ENCODE peak calls at places on chromosome 22, in nine cellular contexts. One of them, this sample, is unnamed.
A peak's percentile ranks its signal among the peaks of the same experiment; 100 is the strongest.

GRCh38 chr22:19103881-19104821 is 18.1 kb downstream of the DGCR2 start:
- DNase-seq in mucosa of descending colon: no peak
- DNase-seq in left ventricle myocardium inferior: no peak
- DNase-seq in HepG2: no peak
- DNase-seq in CD4-positive, alpha-beta T cell: no peak
- DNase-seq in right lobe of liver: no peak
- DNase-seq in CD8-positive, alpha-beta T cell: no peak
- DNase-seq in WERI-Rb-1: no peak
- DNase-seq in HCT116: no peak
- DNase-seq in this sample: no peak

GRCh38 chr22:20017622-20017958 is 967 bp upstream of the ARVCF start:
- DNase-seq in mucosa of descending colon: no peak
- DNase-seq in WERI-Rb-1: no peak
- DNase-seq in HepG2: no peak
- DNase-seq in CD8-positive, alpha-beta T cell: no peak
- DNase-seq in left ventricle myocardium inferior: no peak
- DNase-seq in HCT116: no peak
- DNase-seq in right lobe of liver: no peak
- DNase-seq in CD4-positive, alpha-beta T cell: no peak
- DNase-seq in this sample: no peak

GRCh38 chr22:47337161-47337621 is 574.7 kb downstream of the TBC1D22A start:
- DNase-seq in WERI-Rb-1: peak; percentile 86
- DNase-seq in CD4-positive, alpha-beta T cell: no peak
- DNase-seq in CD8-positive, alpha-beta T cell: no peak
- DNase-seq in left ventricle myocardium inferior: no peak
- DNase-seq in right lobe of liver: no peak
- DNase-seq in HepG2: peak; percentile 39
- DNase-seq in HCT116: peak; percentile 76
- DNase-seq in mucosa of descending colon: peak; percentile 37
- DNase-seq in this sample: no peak

GRCh38 chr22:20267441-20268288 is 453 bp downstream of the RTN4R start:
- DNase-seq in CD4-positive, alpha-beta T cell: no peak
- DNase-seq in left ventricle myocardium inferior: no peak
- DNase-seq in CD8-positive, alpha-beta T cell: no peak
- DNase-seq in mucosa of descending colon: peak; percentile 68
- DNase-seq in right lobe of liver: peak; percentile 50
- DNase-seq in WERI-Rb-1: no peak
- DNase-seq in HepG2: no peak
- DNase-seq in HCT116: no peak
- DNase-seq in this sample: no peak

GRCh38 chr22:17754233-17754925 is 19.9 kb downstream of the BID start:
- DNase-seq in HCT116: no peak
- DNase-seq in mucosa of descending colon: no peak
- DNase-seq in CD8-positive, alpha-beta T cell: peak; percentile 38
- DNase-seq in CD4-positive, alpha-beta T cell: peak; percentile 27
- DNase-seq in HepG2: no peak
- DNase-seq in left ventricle myocardium inferior: no peak
- DNase-seq in WERI-Rb-1: no peak
- DNase-seq in right lobe of liver: peak; percentile 39
- DNase-seq in this sample: no peak

GRCh38 chr22:38823076-38823475 is 20.8 kb downstream of the NPTXR start:
- DNase-seq in WERI-Rb-1: no peak
- DNase-seq in left ventricle myocardium inferior: no peak
- DNase-seq in right lobe of liver: no peak
- DNase-seq in HepG2: no peak
- DNase-seq in HCT116: no peak
- DNase-seq in CD8-positive, alpha-beta T cell: no peak
- DNase-seq in CD4-positive, alpha-beta T cell: no peak
- DNase-seq in mucosa of descending colon: no peak
- DNase-seq in this sample: no peak

GRCh38 chr22:17807571-17808410 is 33.5 kb upstream of the BID start:
- DNase-seq in mucosa of descending colon: no peak
- DNase-seq in CD4-positive, alpha-beta T cell: no peak
- DNase-seq in left ventricle myocardium inferior: peak; percentile 75
- DNase-seq in WERI-Rb-1: no peak
- DNase-seq in HCT116: no peak
- DNase-seq in CD8-positive, alpha-beta T cell: no peak
- DNase-seq in HepG2: no peak
- DNase-seq in right lobe of liver: no peak
- DNase-seq in this sample: peak; percentile 56

GRCh38 chr22:38760477-38761201 is 4.8 kb upstream of the SUN2 start:
- DNase-seq in HCT116: no peak
- DNase-seq in right lobe of liver: no peak
- DNase-seq in left ventricle myocardium inferior: no peak
- DNase-seq in HepG2: peak; percentile 21
- DNase-seq in CD8-positive, alpha-beta T cell: no peak
- DNase-seq in CD4-positive, alpha-beta T cell: no peak
- DNase-seq in mucosa of descending colon: no peak
- DNase-seq in WERI-Rb-1: peak; percentile 65
- DNase-seq in this sample: no peak

GRCh38 chr22:46829140-46829891 is 66.9 kb downstream of the TBC1D22A start:
- DNase-seq in mucosa of descending colon: no peak
- DNase-seq in CD8-positive, alpha-beta T cell: no peak
- DNase-seq in CD4-positive, alpha-beta T cell: no peak
- DNase-seq in left ventricle myocardium inferior: no peak
- DNase-seq in right lobe of liver: no peak
- DNase-seq in WERI-Rb-1: no peak
- DNase-seq in HepG2: no peak
- DNase-seq in HCT116: no peak
- DNase-seq in this sample: no peak

GRCh38 chr22:17969732-17970131 is 54.6 kb downstream of the MICAL3 start:
- DNase-seq in WERI-Rb-1: peak; percentile 60
- DNase-seq in HCT116: no peak
- DNase-seq in CD8-positive, alpha-beta T cell: no peak
- DNase-seq in mucosa of descending colon: no peak
- DNase-seq in HepG2: no peak
- DNase-seq in CD4-positive, alpha-beta T cell: no peak
- DNase-seq in right lobe of liver: no peak
- DNase-seq in left ventricle myocardium inferior: peak; percentile 51
- DNase-seq in this sample: no peak

DNA sequence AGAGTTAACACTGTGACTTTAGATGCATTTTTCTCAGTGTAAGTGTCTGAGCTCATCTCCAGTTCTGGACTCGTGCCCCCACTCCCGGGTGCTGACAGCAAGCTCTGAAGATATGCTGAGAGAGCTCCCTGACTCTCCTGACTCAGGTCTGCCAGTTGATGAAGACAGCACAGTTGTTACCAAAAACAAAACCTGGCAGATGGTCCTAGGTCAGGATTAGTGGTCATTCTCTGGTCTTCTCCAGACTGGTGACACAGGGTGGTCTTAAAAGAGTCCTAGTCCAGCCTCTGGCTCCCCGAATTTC is 8.6 kb downstream of the MIAT start:
- DNase-seq in right lobe of liver: no peak
- DNase-seq in mucosa of descending colon: no peak
- DNase-seq in CD8-positive, alpha-beta T cell: no peak
- DNase-seq in CD4-positive, alpha-beta T cell: no peak
- DNase-seq in left ventricle myocardium inferior: no peak
- DNase-seq in HepG2: no peak
- DNase-seq in HCT116: no peak
- DNase-seq in WERI-Rb-1: no peak
- DNase-seq in this sample: no peak
- TF ChIP-seq CTCF in right lobe of liver: no peak
- TF ChIP-seq CTCF in mucosa of descending colon: no peak
- TF ChIP-seq CTCF in CD8-positive, alpha-beta T cell: no peak
- TF ChIP-seq CTCF in CD4-positive, alpha-beta T cell: no peak
- TF ChIP-seq CTCF in left ventricle myocardium inferior: no peak
- TF ChIP-seq CTCF in HepG2: no peak
- TF ChIP-seq CTCF in HCT116: no peak
- TF ChIP-seq CTCF in WERI-Rb-1: no peak
- TF ChIP-seq CTCF in this sample: no peak

GRCh38 chr22:48630444-48630777 is 1197.3 kb downstream of the BRD1 start:
- DNase-seq in right lobe of liver: no peak
- DNase-seq in CD8-positive, alpha-beta T cell: no peak
- DNase-seq in HCT116: no peak
- DNase-seq in left ventricle myocardium inferior: no peak
- DNase-seq in WERI-Rb-1: no peak
- DNase-seq in HepG2: no peak
- DNase-seq in mucosa of descending colon: no peak
- DNase-seq in CD4-positive, alpha-beta T cell: no peak
- DNase-seq in this sample: no peak

GRCh38 chr22:48627203-48627602 is 1200.5 kb downstream of the BRD1 start:
- DNase-seq in mucosa of descending colon: no peak
- DNase-seq in left ventricle myocardium inferior: no peak
- DNase-seq in right lobe of liver: no peak
- DNase-seq in WERI-Rb-1: no peak
- DNase-seq in CD4-positive, alpha-beta T cell: no peak
- DNase-seq in HepG2: no peak
- DNase-seq in HCT116: no peak
- DNase-seq in CD8-positive, alpha-beta T cell: no peak
- DNase-seq in this sample: peak; percentile 71

GRCh38 chr22:48628891-48629559 is 1198.6 kb downstream of the BRD1 start:
- DNase-seq in WERI-Rb-1: no peak
- DNase-seq in left ventricle myocardium inferior: no peak
- DNase-seq in CD4-positive, alpha-beta T cell: no peak
- DNase-seq in right lobe of liver: no peak
- DNase-seq in HepG2: no peak
- DNase-seq in HCT116: no peak
- DNase-seq in CD8-positive, alpha-beta T cell: no peak
- DNase-seq in mucosa of descending colon: no peak
- DNase-seq in this sample: peak; percentile 71

GRCh38 chr22:48629631-48630443 is 1197.8 kb downstream of the BRD1 start:
- DNase-seq in left ventricle myocardium inferior: no peak
- DNase-seq in HepG2: no peak
- DNase-seq in CD8-positive, alpha-beta T cell: no peak
- DNase-seq in right lobe of liver: no peak
- DNase-seq in CD4-positive, alpha-beta T cell: no peak
- DNase-seq in WERI-Rb-1: peak; percentile 62
- DNase-seq in HCT116: no peak
- DNase-seq in mucosa of descending colon: no peak
- DNase-seq in this sample: no peak

DNA sequence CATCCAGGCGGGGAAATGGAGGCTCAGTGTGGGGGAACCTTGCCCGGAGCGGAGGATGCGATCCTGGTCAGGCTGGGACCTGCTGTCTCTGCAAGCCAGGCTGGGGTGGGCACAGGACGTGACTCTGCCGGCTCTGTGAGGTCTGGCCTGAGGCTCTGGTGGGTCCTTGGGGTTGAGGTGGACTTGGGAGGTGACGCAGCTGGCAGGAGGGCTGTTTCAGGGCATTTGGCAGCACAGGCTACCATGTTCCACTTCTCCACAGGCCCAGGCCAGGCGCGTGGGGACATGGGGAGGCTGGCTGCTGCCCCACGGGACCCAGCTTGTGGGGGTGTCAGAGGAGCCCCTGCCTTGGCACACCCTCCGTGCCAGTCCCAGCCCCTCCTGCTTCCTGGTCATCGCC is 1199.7 kb downstream of the BRD1 start:
- DNase-seq in HepG2: no peak
- DNase-seq in left ventricle myocardium inferior: no peak
- DNase-seq in HCT116: no peak
- DNase-seq in CD4-positive, alpha-beta T cell: no peak
- DNase-seq in WERI-Rb-1: no peak
- DNase-seq in right lobe of liver: no peak
- DNase-seq in CD8-positive, alpha-beta T cell: no peak
- DNase-seq in mucosa of descending colon: no peak
- DNase-seq in this sample: peak; percentile 74
- H3K9me3 ChIP-seq in HepG2: no peaks in the 10 kb centered on the region
- H3K9me3 ChIP-seq in left ventricle myocardium inferior: no peaks in the 10 kb centered on the region
- H3K9me3 ChIP-seq in HCT116: no peaks in the 10 kb centered on the region
- H3K9me3 ChIP-seq in CD4-positive, alpha-beta T cell: no peaks in the 10 kb centered on the region
- H3K9me3 ChIP-seq in WERI-Rb-1: no peaks in the 10 kb centered on the region
- H3K9me3 ChIP-seq in right lobe of liver: no peaks in the 10 kb centered on the region
- H3K9me3 ChIP-seq in CD8-positive, alpha-beta T cell: no peaks in the 10 kb centered on the region
- H3K9me3 ChIP-seq in mucosa of descending colon: no peaks in the 10 kb centered on the region
- H3K9me3 ChIP-seq in this sample: no peaks in the 10 kb centered on the region

GRCh38 chr22:31399211-31400022 is at the start of gene DRG1:
- DNase-seq in HCT116: peak; percentile 89
- DNase-seq in CD8-positive, alpha-beta T cell: peak; percentile 97
- DNase-seq in CD4-positive, alpha-beta T cell: peak; percentile 97
- DNase-seq in WERI-Rb-1: peak; percentile 98
- DNase-seq in mucosa of descending colon: peak; percentile 99
- DNase-seq in right lobe of liver: peak; percentile 98
- DNase-seq in HepG2: peak; percentile 90
- DNase-seq in left ventricle myocardium inferior: peak; percentile 98
- DNase-seq in this sample: peak; percentile 97
- TF ChIP-seq CTCF in HCT116: no peak
- TF ChIP-seq CTCF in CD8-positive, alpha-beta T cell: no peak
- TF ChIP-seq CTCF in CD4-positive, alpha-beta T cell: no peak
- TF ChIP-seq CTCF in WERI-Rb-1: no peak
- TF ChIP-seq CTCF in mucosa of descending colon: no peak
- TF ChIP-seq CTCF in right lobe of liver: no peak
- TF ChIP-seq CTCF in HepG2: peak; percentile 32
- TF ChIP-seq CTCF in left ventricle myocardium inferior: peak; percentile 35
- TF ChIP-seq CTCF in this sample: peak; percentile 17

GRCh38 chr22:31715157-31715778 is 34.7 kb downstream of the PRR14L start:
- DNase-seq in WERI-Rb-1: no peak
- DNase-seq in HepG2: no peak
- DNase-seq in left ventricle myocardium inferior: no peak
- DNase-seq in mucosa of descending colon: no peak
- DNase-seq in right lobe of liver: no peak
- DNase-seq in CD4-positive, alpha-beta T cell: no peak
- DNase-seq in CD8-positive, alpha-beta T cell: no peak
- DNase-seq in HCT116: no peak
- DNase-seq in this sample: no peak
- H3K9me3 ChIP-seq in WERI-Rb-1: no peaks in the 10 kb centered on the region
- H3K9me3 ChIP-seq in HepG2: no peaks in the 10 kb centered on the region
- H3K9me3 ChIP-seq in left ventricle myocardium inferior: no peaks in the 10 kb centered on the region
- H3K9me3 ChIP-seq in mucosa of descending colon: no peaks in the 10 kb centered on the region
- H3K9me3 ChIP-seq in right lobe of liver: no peaks in the 10 kb centered on the region
- H3K9me3 ChIP-seq in CD4-positive, alpha-beta T cell: no peaks in the 10 kb centered on the region
- H3K9me3 ChIP-seq in CD8-positive, alpha-beta T cell: no peaks in the 10 kb centered on the region
- H3K9me3 ChIP-seq in HCT116: no peaks in the 10 kb centered on the region
- H3K9me3 ChIP-seq in this sample: no peaks in the 10 kb centered on the region

GRCh38 chr22:43743131-43743530 is 69.0 kb downstream of the EFCAB6 start:
- DNase-seq in mucosa of descending colon: no peak
- DNase-seq in CD8-positive, alpha-beta T cell: no peak
- DNase-seq in CD4-positive, alpha-beta T cell: no peak
- DNase-seq in right lobe of liver: no peak
- DNase-seq in HCT116: no peak
- DNase-seq in WERI-Rb-1: peak; percentile 82
- DNase-seq in left ventricle myocardium inferior: no peak
- DNase-seq in HepG2: no peak
- DNase-seq in this sample: no peak
- TF ChIP-seq CTCF in mucosa of descending colon: no peak
- TF ChIP-seq CTCF in CD8-positive, alpha-beta T cell: no peak
- TF ChIP-seq CTCF in CD4-positive, alpha-beta T cell: no peak
- TF ChIP-seq CTCF in right lobe of liver: no peak
- TF ChIP-seq CTCF in HCT116: peak; percentile 50
- TF ChIP-seq CTCF in WERI-Rb-1: peak; percentile 87
- TF ChIP-seq CTCF in left ventricle myocardium inferior: no peak
- TF ChIP-seq CTCF in HepG2: peak; percentile 24
- TF ChIP-seq CTCF in this sample: no peak

DNA sequence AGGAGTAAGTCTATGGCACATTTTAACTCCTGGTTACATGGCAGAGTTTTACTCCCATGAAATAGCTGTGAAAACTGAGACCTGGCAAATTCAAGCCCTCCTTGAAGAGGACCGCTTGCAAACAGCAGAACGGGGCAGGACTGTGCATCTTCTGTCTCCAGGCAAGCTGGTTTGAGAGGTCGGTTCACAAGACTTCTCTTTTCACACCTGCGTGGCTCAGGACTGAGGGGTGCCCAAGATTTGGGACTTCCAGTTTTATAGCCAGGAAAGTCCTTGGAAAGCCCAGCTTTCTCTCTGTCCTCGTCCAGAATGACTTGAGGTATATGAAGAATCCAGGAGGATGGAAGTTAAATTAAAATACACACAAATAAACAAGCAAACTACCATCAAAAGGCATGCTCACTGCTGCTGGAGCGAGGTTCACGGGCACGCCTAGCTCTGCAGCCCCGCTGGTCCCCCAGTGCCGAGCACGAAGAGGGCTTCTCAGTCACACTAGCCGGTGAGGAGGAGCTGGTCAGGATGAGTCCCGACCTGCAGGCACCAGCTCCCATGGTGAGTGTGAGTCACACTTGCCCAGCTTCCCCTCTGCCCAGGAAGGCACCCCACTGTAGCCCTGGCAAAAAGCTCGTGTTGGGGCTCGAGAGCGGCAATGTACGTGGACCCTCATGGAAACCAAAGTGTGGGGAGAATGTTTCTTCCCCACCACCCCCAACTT is 1382.4 kb downstream of the BRD1 start:
- DNase-seq in CD4-positive, alpha-beta T cell: no peak
- DNase-seq in WERI-Rb-1: no peak
- DNase-seq in HCT116: no peak
- DNase-seq in right lobe of liver: no peak
- DNase-seq in mucosa of descending colon: peak; percentile 5
- DNase-seq in CD8-positive, alpha-beta T cell: no peak
- DNase-seq in HepG2: no peak
- DNase-seq in left ventricle myocardium inferior: no peak
- DNase-seq in this sample: no peak
- H3K9me3 ChIP-seq in CD4-positive, alpha-beta T cell: no peaks in the 10 kb centered on the region
- H3K9me3 ChIP-seq in WERI-Rb-1: no peaks in the 10 kb centered on the region
- H3K9me3 ChIP-seq in HCT116: no peaks in the 10 kb centered on the region
- H3K9me3 ChIP-seq in right lobe of liver: no peaks in the 10 kb centered on the region
- H3K9me3 ChIP-seq in mucosa of descending colon: no peaks in the 10 kb centered on the region
- H3K9me3 ChIP-seq in CD8-positive, alpha-beta T cell: no peaks in the 10 kb centered on the region
- H3K9me3 ChIP-seq in HepG2: no peaks in the 10 kb centered on the region
- H3K9me3 ChIP-seq in left ventricle myocardium inferior: no peaks in the 10 kb centered on the region
- H3K9me3 ChIP-seq in this sample: no peaks in the 10 kb centered on the region

This sample was measured in left lung.